ENCODE peak calls at places on chromosomes 2 and 18, in eight cellular contexts. R is anterior cingulate cortex; M is activated naive CD8-positive, alpha-beta T cell treated with anti-CD3 and anti-CD28 coated beads for 36 hours; P is GM06990; O is foreskin fibroblast; T is sigmoid colon; H is Karpas-422; C is NCI-H2171 treated with DMSO at 0.1 percent for 48 hours. W is an unnamed sample.

GRCh38 chr18:74289137-74289536 is 2.6 kb downstream of the CYB5A start:
- DNase-seq in R (no peak), M (no peak), P (no peak), O (peak; percentile 35), T (no peak), H (no peak), C (no peak), W (no peak)

GRCh38 chr18:7256959-7257742 is 26.3 kb downstream of the LRRC30 start:
- DNase-seq in R (no peak), M (no peak), P (no peak), O (no peak), T (no peak), H (no peak), C (no peak), W (no peak)

GRCh38 chr18:67265464-67266245 is 250.9 kb downstream of the DSEL start:
- DNase-seq in R (no peak), M (no peak), P (no peak), O (peak; percentile 54), T (no peak), H (no peak), C (no peak), W (no peak)

GRCh38 chr18:45954070-45954712 is 12.9 kb downstream of the EPG5 start:
- DNase-seq in R (no peak), M (no peak), P (no peak), O (peak; percentile 89), T (no peak), H (no peak), C (no peak), W (no peak)

GRCh38 chr18:3688682-3689081 is 238.7 kb downstream of the TGIF1 start:
- DNase-seq in R (no peak), M (no peak), P (no peak), O (peak; percentile 97), T (no peak), H (no peak), C (peak; percentile 37), W (no peak)

GRCh38 chr18:76923485-76924085 is 101.2 kb downstream of the ZNF236 start:
- DNase-seq in R (no peak), M (no peak), P (no peak), O (no peak), T (no peak), H (peak; percentile 56), C (no peak), W (no peak)

GRCh38 chr2:36861896-36862295 is 104.4 kb downstream of the STRN start:
- DNase-seq in R (no peak), M (no peak), P (no peak), O (no peak), T (no peak), H (no peak), C (no peak), W (no peak)

GRCh38 chr2:37625781-37626548 is 45.5 kb downstream of the CDC42EP3 start:
- DNase-seq in R (no peak), M (peak; percentile 49), P (no peak), O (no peak), T (peak; percentile 92), H (no peak), C (no peak), W (no peak)

GRCh38 chr2:191710411-191710900 is 32.5 kb downstream of the NABP1 start:
- DNase-seq in R (no peak), M (no peak), P (no peak), O (peak; percentile 81), T (no peak), H (no peak), C (no peak), W (no peak)